ENCODE peak calls at places on chromosome 7, in four cellular contexts. P, B, F and X are unnamed samples.

GRCh38 chr7:33517191-33517590 is 387.8 kb downstream of the BBS9 start:
- DNase-seq in P (no peak), B (no peak), F (no peak), X (no peak)

GRCh38 chr7:77537136-77537594 is at the start of gene PTPN12:
- DNase-seq in P (no peak), B (no peak), F (no peak), X (no peak)

GRCh38 chr7:70285176-70285575 is 686.9 kb downstream of the AUTS2 start:
- DNase-seq in P (no peak), B (no peak), F (no peak), X (no peak)

GRCh38 chr7:74271742-74272141 is 17.5 kb upstream of the CLIP2 start:
- DNase-seq in P (no peak), B (no peak), F (peak), X (no peak)

GRCh38 chr7:114109299-114109698 is 190.5 kb upstream of the PPP1R3A start:
- DNase-seq in P (no peak), B (no peak), F (no peak), X (no peak)

GRCh38 chr7:153193144-153193595 is 433.6 kb downstream of the ACTR3B start:
- DNase-seq in P (peak), B (no peak), F (peak), X (peak)

GRCh38 chr7:135672560-135673359 is 10.4 kb downstream of the STMP1 start:
- DNase-seq in P (peak), B (peak), F (peak), X (peak)

GRCh38 chr7:40072268-40072667 is 62.2 kb downstream of the MPLKIP start:
- DNase-seq in P (no peak), B (no peak), F (no peak), X (no peak)

GRCh38 chr7:2639994-2640830 is 8.4 kb downstream of the TTYH3 start:
- DNase-seq in P (peak), B (no peak), F (no peak), X (no peak)

GRCh38 chr7:114504586-114504985 is 90.0 kb downstream of the FOXP2 start:
- DNase-seq in P (no peak), B (peak), F (no peak), X (no peak)

GRCh38 chr7:106959753-106960152 is 84.8 kb upstream of the PRKAR2B start:
- DNase-seq in P (no peak), B (no peak), F (peak), X (no peak)

GRCh38 chr7:40733111-40733510 is 598.3 kb downstream of the SUGCT start:
- DNase-seq in P (peak), B (no peak), F (no peak), X (no peak)

GRCh38 chr7:57868771-57869483 is 418.9 kb downstream of the ZNF716 start:
- DNase-seq in P (peak), B (no peak), F (no peak), X (peak)

GRCh38 chr7:100589341-100589935 is 3.3 kb downstream of the FBXO24 start:
- DNase-seq in P (no peak), B (no peak), F (no peak), X (no peak)

GRCh38 chr7:24477376-24477775 is 95.9 kb upstream of the PALS2 start:
- DNase-seq in P (no peak), B (no peak), F (no peak), X (no peak)

GRCh38 chr7:17937506-17938115 is 2.7 kb downstream of the SNX13 start:
- DNase-seq in P (no peak), B (peak), F (no peak), X (no peak)

GRCh38 chr7:144098776-144099175 is 10.6 kb upstream of the OR2A2 start:
- DNase-seq in P (no peak), B (no peak), F (no peak), X (no peak)

GRCh38 chr7:134660961-134661376 is 14.3 kb downstream of the BPGM start:
- DNase-seq in P (no peak), B (peak), F (no peak), X (no peak)

GRCh38 chr7:24851791-24852190 is 94.5 kb upstream of the GSDME start:
- DNase-seq in P (no peak), B (peak), F (peak), X (peak)

GRCh38 chr7:42831051-42831952 is 80.6 kb downstream of the C7orf25 start:
- DNase-seq in P (no peak), B (peak), F (peak), X (peak)

GRCh38 chr7:157018997-157019591 is 8.6 kb upstream of the MNX1 start:
- DNase-seq in P (peak), B (no peak), F (no peak), X (no peak)

GRCh38 chr7:29989257-29989995 is at the start of gene SCRN1:
- DNase-seq in P (peak), B (peak), F (no peak), X (peak)

GRCh38 chr7:34165927-34166550 is 260.7 kb downstream of the BMPER start:
- DNase-seq in P (peak), B (peak), F (peak), X (peak)

GRCh38 chr7:36079446-36080025 is 73.5 kb upstream of the EEPD1 start:
- DNase-seq in P (no peak), B (no peak), F (no peak), X (peak)
- TF ChIP-seq USF2 in P (no peak), B (no peak), F (no peak), X (no peak)

GRCh38 chr7:90347759-90348158 is 1.2 kb downstream of the GTPBP10 start:
- DNase-seq in P (no peak), B (no peak), F (peak), X (no peak)

GRCh38 chr7:90345548-90346319 is 782 bp upstream of the GTPBP10 start:
- DNase-seq in P (peak), B (peak), F (peak), X (peak)

GRCh38 chr7:90349305-90349704 is 2.8 kb downstream of the GTPBP10 start:
- DNase-seq in P (no peak), B (no peak), F (no peak), X (no peak)

GRCh38 chr7:90346326-90347125 is at the start of gene GTPBP10:
- DNase-seq in P (peak), B (peak), F (peak), X (peak)

DNA sequence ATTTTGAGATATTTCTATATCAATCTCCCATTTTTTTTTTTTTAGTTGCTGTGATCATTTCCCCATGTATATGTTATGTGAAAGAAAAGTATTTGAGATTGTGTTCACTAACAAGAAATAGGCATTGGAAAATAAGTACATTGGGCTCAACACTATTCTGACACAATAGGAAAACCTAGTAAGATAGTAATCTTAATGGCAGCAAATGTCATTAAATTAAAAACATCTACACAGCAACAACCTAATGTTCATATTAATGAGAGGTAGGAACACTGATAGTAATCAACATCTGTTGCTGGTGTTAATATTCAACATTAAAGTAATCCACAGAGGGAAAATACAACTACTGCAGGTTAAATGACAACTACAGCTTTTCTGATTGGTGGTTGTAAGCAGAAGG is 1.5 kb upstream of the GTPBP10 start:
- DNase-seq in P (no peak), B (no peak), F (no peak), X (no peak)
- TF ChIP-seq RCOR1 in P (peak), B (no peak), F (no peak), X (no peak)

DNA sequence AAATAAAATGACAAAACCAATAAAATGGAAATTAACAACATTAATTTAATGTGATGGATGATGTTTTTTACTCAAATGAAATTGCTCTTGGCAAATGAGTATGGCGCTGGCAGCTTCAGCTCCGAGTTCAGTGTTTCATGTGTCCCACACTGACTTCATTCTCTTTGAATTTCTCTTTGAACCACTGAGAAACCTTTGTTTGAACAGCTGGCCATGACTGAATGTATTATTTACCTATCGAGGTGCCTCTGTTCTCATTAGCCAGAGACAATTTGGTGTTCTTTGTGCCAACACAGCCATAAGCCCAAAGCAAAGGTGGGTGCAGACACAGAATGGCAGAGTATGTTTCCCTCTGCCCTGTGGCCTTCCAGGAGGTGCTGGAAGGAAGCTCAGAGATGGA is 42.1 kb downstream of the TMEM178B start:
- DNase-seq in P (no peak), B (no peak), F (no peak), X (no peak)
- TF ChIP-seq USF2 in P (no peak), B (no peak), F (no peak), X (no peak)

GRCh38 chr7:7324698-7325097 is 142.4 kb downstream of the C1GALT1 start:
- DNase-seq in P (no peak), B (no peak), F (no peak), X (no peak)

GRCh38 chr7:7327423-7327822 is 145.1 kb downstream of the C1GALT1 start:
- DNase-seq in P (no peak), B (no peak), F (no peak), X (no peak)

GRCh38 chr7:7323921-7324320 is 141.6 kb downstream of the C1GALT1 start:
- DNase-seq in P (no peak), B (no peak), F (no peak), X (no peak)

GRCh38 chr7:7321681-7322080 is 139.3 kb downstream of the C1GALT1 start:
- DNase-seq in P (no peak), B (no peak), F (no peak), X (peak)

GRCh38 chr7:7323352-7323751 is 141.0 kb downstream of the C1GALT1 start:
- DNase-seq in P (no peak), B (no peak), F (no peak), X (no peak)
- TF ChIP-seq RCOR1 in P (no peak), B (no peak), F (no peak), X (no peak)

GRCh38 chr7:75914655-75915415 is at the start of gene POR:
- DNase-seq in P (peak), B (peak), F (peak), X (peak)

GRCh38 chr7:75915416-75916156 is 631 bp downstream of the POR start:
- DNase-seq in P (peak), B (peak), F (peak), X (no peak)

GRCh38 chr7:75916259-75916658 is 1.3 kb downstream of the POR start:
- DNase-seq in P (no peak), B (no peak), F (no peak), X (no peak)

GRCh38 chr7:75913437-75913836 is 1.5 kb upstream of the POR start:
- DNase-seq in P (no peak), B (no peak), F (no peak), X (no peak)

DNA sequence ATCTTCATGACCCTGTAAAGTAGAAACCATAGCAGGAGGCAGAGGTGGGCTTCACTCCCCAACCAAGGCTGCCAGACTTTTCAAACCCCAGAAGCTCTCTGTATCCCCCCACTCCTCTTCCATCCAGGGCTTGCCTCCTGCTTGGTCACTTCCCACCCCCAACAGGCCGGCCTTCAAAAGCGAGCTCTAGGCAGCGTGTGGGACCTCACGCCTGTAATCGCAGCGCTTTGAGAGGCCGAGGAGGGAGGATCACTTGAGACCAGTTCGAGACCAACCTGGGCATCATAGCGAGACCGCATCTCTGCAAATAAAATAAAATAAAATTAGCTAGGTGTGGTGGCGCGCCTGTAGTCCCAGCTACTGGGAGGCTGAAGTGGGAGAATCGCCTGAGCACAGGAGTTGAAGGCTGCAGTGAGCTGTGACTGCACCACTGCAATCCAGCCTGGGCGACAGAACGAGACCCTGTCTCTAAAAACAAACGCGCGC is 743 bp upstream of the POR start:
- DNase-seq in P (peak), B (no peak), F (peak), X (no peak)
- TF ChIP-seq USF2 in P (no peak), B (no peak), F (no peak), X (no peak)

GRCh38 chr7:26156454-26157365 is 4.7 kb downstream of the NFE2L3 start:
- DNase-seq in P (no peak), B (peak), F (peak), X (peak)
- TF ChIP-seq RCOR1 in P (peak), B (no peak), F (no peak), X (no peak)

DNA sequence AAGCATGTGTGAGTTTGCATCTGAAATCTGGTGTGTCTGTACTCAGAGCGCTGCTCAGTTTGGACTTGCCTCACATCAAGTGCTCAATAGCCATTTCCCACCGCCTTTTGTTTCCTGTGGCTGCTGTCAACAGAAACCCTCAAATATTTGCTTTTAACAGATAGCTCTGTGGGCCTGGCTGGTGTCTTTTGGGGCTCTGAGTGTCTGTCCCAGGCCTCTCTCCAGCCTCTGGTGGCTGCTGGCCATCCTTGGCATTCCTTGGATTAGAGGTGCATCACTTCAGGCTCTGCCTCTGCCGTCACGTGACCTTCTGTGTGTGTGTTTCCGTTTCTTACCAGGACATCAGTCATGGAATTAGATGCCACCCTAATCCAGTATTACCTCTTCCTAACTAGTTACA is 9.3 kb downstream of the YKT6 start:
- DNase-seq in P (no peak), B (no peak), F (no peak), X (no peak)
- TF ChIP-seq USF2 in P (no peak), B (no peak), F (no peak), X (no peak)

DNA sequence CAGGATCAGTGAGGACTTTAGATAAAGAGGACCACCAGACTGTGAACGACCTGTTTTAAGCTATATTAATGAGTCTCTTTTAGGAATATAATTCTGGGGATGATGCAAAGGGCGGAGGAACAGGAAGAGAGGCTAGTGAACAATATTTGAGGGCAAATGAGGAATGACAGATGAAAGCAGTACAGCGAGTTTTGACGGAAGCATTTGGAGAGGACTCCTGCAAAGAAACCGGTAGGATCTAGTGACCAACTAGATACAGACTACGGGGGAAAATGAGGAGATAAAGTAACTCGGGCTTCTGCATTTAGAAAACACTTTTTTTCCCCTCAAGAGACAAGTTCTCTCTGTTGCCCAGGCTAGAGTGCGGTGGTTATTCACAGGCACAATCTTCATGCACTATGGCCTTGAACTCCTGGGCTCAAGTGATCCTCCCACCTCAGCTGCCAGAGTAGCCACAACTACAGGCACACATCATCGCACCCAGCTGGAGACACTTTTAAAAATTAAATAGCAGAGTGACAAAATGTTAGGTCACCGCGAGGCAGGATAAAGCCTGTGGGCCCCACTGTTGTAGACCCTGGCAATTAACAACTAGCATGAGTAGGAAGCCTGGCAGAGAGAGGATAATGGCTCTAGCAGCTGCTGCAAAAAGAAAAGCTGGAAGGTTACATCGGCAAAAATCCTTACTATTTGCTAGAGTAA is 143.2 kb downstream of the SRPK2 start:
- DNase-seq in P (peak), B (no peak), F (no peak), X (no peak)
- TF ChIP-seq RCOR1 in P (no peak), B (no peak), F (no peak), X (no peak)

DNA sequence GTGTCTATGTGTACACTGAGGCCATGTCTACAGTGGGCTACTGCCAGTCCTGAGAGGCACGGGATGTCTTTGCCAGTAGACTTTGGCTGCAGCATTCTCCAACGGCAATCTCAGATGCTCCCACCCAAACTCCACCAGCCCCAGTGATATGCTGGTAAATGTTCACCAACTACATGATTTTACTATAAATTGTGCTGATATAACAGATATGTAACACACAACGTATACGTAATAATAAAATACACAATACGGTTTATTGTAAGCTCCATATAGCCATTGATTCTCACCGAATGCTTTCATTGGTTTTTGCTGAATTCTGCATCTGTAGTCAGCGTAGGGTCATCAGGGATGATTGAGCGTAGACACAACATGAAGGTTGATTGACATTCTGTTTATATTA is 47.3 kb upstream of the C7orf33 start:
- DNase-seq in P (no peak), B (no peak), F (no peak), X (no peak)
- TF ChIP-seq USF2 in P (no peak), B (no peak), F (no peak), X (no peak)